ENCODE peak calls at places on chromosomes 2 and 18, in eight cellular contexts. D is tibial artery; Q is H1; V is cerebellar cortex; Z is MM.1S; F is hepatic stellate cell; S is stimulated activated CD4-positive, alpha-beta T cell treated with anti-CD3 and anti-CD28 coated beads, Interleukin-15, amount 100 ng/mL, for 1 hour; K is HTR-8/SVneo. T is an unnamed sample.

GRCh38 chr2:23947350-23947749 is 7.1 kb downstream of the UBXN2A start:
- DNase-seq in V (no peak), S (no peak), D (no peak), F (no peak), K (no peak), Q (no peak), Z (no peak), T (no peak)

GRCh38 chr2:73264783-73265182 is 19.5 kb downstream of the FBXO41 start:
- DNase-seq in F (no peak), Q (no peak), D (no peak), V (no peak), S (no peak), K (no peak), Z (no peak), T (no peak)

GRCh38 chr18:33959609-33960008 is 265.1 kb downstream of the NOL4 start:
- DNase-seq in Z (no peak), V (no peak), F (no peak), D (no peak), K (no peak), S (no peak), Q (no peak), T (no peak)

GRCh38 chr18:79506191-79507075 is 110.7 kb downstream of the NFATC1 start:
- DNase-seq in D (peak; percentile 70), V (no peak), K (no peak), Q (no peak), Z (no peak), S (no peak), F (no peak), T (no peak)

GRCh38 chr2:43043471-43043870 is 182.9 kb downstream of the ZFP36L2 start:
- DNase-seq in S (no peak), D (no peak), V (no peak), Q (no peak), F (no peak), K (no peak), Z (no peak), T (no peak)

GRCh38 chr2:857081-857480 is 93.6 kb upstream of the SNTG2 start:
- DNase-seq in V (peak; percentile 57), K (no peak), Z (no peak), F (no peak), Q (no peak), S (no peak), D (no peak), T (no peak)

GRCh38 chr18:24126155-24126947 is 12.5 kb upstream of the CABYR start:
- DNase-seq in K (no peak), F (peak; percentile 22), S (no peak), Q (no peak), V (no peak), Z (no peak), D (no peak), T (no peak)

GRCh38 chr2:44663471-44664073 is 277.9 kb upstream of the SIX3 start:
- DNase-seq in D (no peak), Z (no peak), V (no peak), K (no peak), F (no peak), Q (no peak), S (no peak), T (no peak)

GRCh38 chr2:62920070-62920469 is 130.6 kb upstream of the OTX1 start:
- DNase-seq in D (no peak), F (no peak), V (no peak), S (no peak), Z (no peak), K (no peak), Q (no peak), T (no peak)

GRCh38 chr2:46184794-46185583 is 112.2 kb upstream of the EPAS1 start:
- DNase-seq in V (peak; percentile 16), Z (no peak), F (no peak), D (no peak), Q (no peak), K (no peak), S (no peak), T (peak; percentile 54)

GRCh38 chr2:18290386-18290785 is 270.1 kb downstream of the RDH14 start:
- DNase-seq in D (no peak), V (no peak), F (no peak), Z (no peak), K (no peak), S (no peak), Q (no peak), T (no peak)

GRCh38 chr18:49510393-49511115 is 23.5 kb upstream of the C18orf32 start:
- DNase-seq in F (peak; percentile 48), V (peak; percentile 65), Q (no peak), D (no peak), Z (peak; percentile 64), K (peak; percentile 48), S (peak; percentile 25), T (peak; percentile 71)